ENCODE peak calls at places on chromosomes 13 and 19, in five cellular contexts. B is NT2/D1, R is H1, D is HepG2, X is GM12878. L is an unnamed sample.

GRCh38 chr19:46192990-46193650 is 36.4 kb upstream of the IGFL1 start:
- DNase-seq in B (no peak), R (no peak), D (peak; percentile 87), X (no peak), L (peak; percentile 39)

GRCh38 chr13:31322025-31322424 is 122.2 kb downstream of the B3GLCT start:
- DNase-seq in B (no peak), R (no peak), D (no peak), X (no peak), L (no peak)

GRCh38 chr19:48170817-48171347 is 402 bp downstream of the ZSWIM9 start:
- DNase-seq in B (no peak), R (no peak), D (no peak), X (no peak), L (no peak)

GRCh38 chr13:51804295-51805172 is 571 bp upstream of the DHRS12 start:
- DNase-seq in B (no peak), R (no peak), D (no peak), X (no peak), L (no peak)

GRCh38 chr19:4597975-4598671 is 38.6 kb upstream of the SEMA6B start:
- DNase-seq in B (peak; percentile 56), R (peak; percentile 91), D (no peak), X (no peak), L (peak; percentile 88)

GRCh38 chr13:83666126-83666525 is 216.1 kb downstream of the SLITRK1 start:
- DNase-seq in B (no peak), R (no peak), D (no peak), X (no peak), L (no peak)

GRCh38 chr13:44211286-44211685 is 162.3 kb upstream of the SERP2 start:
- DNase-seq in B (no peak), R (no peak), D (no peak), X (no peak), L (no peak)

GRCh38 chr13:93235258-93236015 is 8.8 kb downstream of the GPC6 start:
- DNase-seq in B (no peak), R (no peak), D (no peak), X (no peak), L (no peak)

GRCh38 chr19:38267780-38268430 is 3.5 kb downstream of the SPINT2 start:
- DNase-seq in B (no peak), R (no peak), D (no peak), X (no peak), L (no peak)

GRCh38 chr13:31920301-31920818 is 111.2 kb upstream of the FRY start:
- DNase-seq in B (no peak), R (no peak), D (no peak), X (no peak), L (no peak)

GRCh38 chr13:109788372-109789195 is 2.2 kb upstream of the IRS2 start:
- DNase-seq in B (no peak), R (no peak), D (no peak), X (no peak), L (no peak)

GRCh38 chr13:41645313-41645712 is 188.0 kb downstream of the RGCC start:
- DNase-seq in B (no peak), R (no peak), D (peak; percentile 88), X (no peak), L (no peak)

GRCh38 chr19:4062576-4063368 is 3.9 kb downstream of the ZBTB7A start:
- DNase-seq in B (no peak), R (no peak), D (no peak), X (no peak), L (no peak)

DNA sequence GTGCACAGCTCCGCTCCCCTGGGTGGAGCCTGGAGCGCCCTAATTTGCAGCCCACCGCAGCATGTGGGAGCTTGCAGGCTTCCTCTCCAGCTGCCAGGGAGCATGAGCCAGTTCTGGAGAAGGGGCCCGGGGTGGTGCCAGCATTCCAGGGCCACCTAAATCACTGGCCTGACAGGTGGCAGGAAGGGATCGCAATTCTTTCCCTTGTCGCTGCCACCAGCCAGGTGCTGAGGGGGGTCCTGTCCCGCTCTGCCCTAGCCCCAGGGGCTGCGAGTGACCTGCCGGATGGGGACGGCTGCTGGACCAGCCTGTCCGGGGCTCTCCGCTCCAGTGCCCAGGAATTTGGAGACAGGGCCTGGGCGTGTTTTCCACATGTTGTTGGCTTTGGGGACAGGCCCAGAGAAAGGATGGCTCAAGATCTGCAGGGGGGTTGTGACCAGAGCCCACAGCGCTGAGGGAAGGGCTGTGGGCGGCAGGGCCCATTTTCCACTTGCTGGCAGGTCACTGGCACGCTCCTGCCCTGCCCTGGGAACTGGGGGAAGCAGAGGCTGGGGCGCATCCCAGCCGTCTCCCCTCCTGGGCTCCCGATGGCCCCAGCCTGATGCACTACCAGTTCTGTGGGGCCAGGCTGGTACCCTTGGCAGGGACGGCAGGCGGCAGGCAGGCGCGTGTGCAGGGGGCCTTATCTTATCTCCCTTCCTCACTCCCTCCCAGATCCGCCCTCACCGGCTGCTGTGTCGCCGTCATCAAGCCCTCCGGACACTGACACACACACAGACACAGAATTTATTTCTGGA is 9.5 kb downstream of the NDUFA11 start:
- DNase-seq in B (no peak), R (no peak), D (no peak), X (no peak), L (no peak)
- TF ChIP-seq SUZ12 in B (no peak), R (no peak), D (no peak), X (no peak), L (no peak)

GRCh38 chr19:6414793-6415591 is 9.6 kb downstream of the KHSRP start:
- DNase-seq in B (no peak), R (no peak), D (no peak), X (no peak), L (no peak)

GRCh38 chr19:6414033-6414643 is 10.5 kb downstream of the KHSRP start:
- DNase-seq in B (no peak), R (peak; percentile 63), D (no peak), X (no peak), L (no peak)

GRCh38 chr19:6417713-6418561 is 6.7 kb downstream of the KHSRP start:
- DNase-seq in B (no peak), R (peak; percentile 65), D (no peak), X (no peak), L (no peak)

GRCh38 chr19:6416658-6417405 is 7.8 kb downstream of the KHSRP start:
- DNase-seq in B (no peak), R (no peak), D (no peak), X (no peak), L (no peak)

GRCh38 chr19:6415592-6416190 is 8.9 kb downstream of the KHSRP start:
- DNase-seq in B (no peak), R (no peak), D (no peak), X (no peak), L (no peak)
- TF ChIP-seq SUZ12 in B (no peak), R (no peak), D (no peak), X (no peak), L (no peak)

DNA sequence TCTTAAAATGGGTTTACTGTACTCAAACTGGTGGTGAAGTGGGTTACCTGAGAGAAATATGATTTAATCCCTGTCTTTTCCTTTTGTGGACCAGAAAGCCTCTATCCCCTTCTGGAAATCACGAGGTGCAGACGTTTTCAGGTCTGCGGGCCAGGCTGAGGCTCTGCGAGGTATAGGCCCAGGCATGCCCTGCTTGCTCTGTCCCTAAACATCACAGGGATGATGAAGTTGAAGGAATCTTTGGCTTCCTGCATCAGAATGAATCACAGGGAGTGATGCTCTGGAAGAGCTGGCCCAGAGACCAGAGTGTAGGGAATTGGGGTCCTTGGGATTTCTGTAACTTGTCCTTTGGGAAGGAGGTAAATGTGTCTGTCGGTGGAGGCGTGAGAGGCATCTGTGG is 18.4 kb upstream of the CHST8 start:
- DNase-seq in B (no peak), R (no peak), D (no peak), X (no peak), L (no peak)
- TF ChIP-seq SUZ12 in B (no peak), R (no peak), D (no peak), X (no peak), L (no peak)

DNA sequence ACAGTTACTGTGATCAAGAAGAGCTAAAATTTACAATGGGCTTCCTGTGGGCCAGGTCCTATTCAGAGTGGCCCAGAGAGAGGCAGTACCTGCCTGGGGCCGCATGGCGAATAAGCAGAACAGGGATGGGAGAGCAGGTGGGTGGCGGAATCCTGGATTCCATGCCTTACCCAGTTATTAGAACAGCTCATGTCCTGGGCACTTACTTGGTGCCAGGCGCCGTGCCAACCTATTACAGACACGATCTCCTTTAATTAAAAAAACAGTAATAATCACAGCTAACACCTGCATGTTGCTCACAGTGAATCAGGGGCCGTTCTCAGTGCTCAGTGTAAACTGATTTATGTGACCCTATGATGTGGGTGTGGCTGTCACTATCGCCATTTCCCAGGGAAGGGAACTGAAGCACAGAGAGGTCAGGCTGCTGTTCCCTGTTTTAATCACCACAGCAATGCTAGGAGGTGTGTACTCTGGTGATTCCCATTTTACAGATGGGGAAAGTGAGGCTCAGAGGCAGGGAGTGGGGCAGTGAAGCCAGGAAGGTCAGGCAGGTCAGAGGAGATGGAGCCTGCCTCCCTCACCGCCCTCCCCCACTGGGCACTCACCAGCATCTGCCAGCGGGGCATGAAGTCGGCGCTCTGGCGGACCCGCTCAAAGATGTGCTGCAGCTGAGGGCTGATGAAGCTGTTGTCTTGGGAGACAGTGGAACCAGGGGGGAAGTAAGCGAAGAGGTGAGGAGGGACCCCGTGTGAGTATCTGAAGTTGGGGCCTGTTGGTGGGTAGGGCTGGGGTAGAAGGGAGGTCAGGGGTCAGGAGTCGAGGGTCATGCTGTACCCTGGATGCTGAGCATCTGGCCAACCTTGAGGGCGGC is 12.0 kb downstream of the COQ8B start:
- DNase-seq in B (no peak), R (no peak), D (no peak), X (no peak), L (no peak)
- TF ChIP-seq SUZ12 in B (no peak), R (no peak), D (no peak), X (no peak), L (no peak)

DNA sequence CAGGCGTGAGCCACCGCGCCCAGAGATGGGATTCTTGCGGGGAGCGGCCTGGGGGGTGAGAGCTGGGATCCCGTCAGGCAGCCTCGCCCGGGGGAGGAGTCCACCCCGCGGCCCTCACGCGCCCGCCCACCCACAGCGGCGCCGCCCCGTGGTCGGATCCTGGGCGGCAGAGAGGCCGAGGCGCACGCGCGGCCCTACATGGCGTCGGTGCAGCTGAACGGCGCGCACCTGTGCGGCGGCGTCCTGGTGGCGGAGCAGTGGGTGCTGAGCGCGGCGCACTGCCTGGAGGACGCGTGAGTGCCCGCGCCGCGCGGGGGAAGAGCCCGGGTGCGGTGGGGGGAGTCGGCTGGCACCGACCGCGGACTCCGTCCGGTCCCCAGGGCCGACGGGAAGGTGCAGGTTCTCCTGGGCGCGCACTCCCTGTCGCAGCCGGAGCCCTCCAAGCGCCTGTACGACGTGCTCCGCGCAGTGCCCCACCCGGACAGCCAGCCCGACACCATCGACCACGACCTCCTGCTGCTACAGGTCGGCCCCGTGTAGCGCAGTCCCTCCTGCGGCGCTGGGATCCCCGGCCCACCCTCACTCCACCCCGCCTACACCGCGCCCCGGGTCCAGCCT is 1.1 kb downstream of the CFD start:
- DNase-seq in B (no peak), R (no peak), D (peak; percentile 53), X (no peak), L (peak; percentile 72)
- TF ChIP-seq SUZ12 in B (no peak), R (peak; percentile 36), D (no peak), X (no peak), L (no peak)

GRCh38 chr19:33978286-33978685 is 181.6 kb downstream of the KCTD15 start:
- DNase-seq in B (no peak), R (no peak), D (no peak), X (no peak), L (no peak)

GRCh38 chr19:33988601-33989000 is 183.7 kb upstream of the LSM14A start:
- DNase-seq in B (no peak), R (no peak), D (no peak), X (no peak), L (no peak)

DNA sequence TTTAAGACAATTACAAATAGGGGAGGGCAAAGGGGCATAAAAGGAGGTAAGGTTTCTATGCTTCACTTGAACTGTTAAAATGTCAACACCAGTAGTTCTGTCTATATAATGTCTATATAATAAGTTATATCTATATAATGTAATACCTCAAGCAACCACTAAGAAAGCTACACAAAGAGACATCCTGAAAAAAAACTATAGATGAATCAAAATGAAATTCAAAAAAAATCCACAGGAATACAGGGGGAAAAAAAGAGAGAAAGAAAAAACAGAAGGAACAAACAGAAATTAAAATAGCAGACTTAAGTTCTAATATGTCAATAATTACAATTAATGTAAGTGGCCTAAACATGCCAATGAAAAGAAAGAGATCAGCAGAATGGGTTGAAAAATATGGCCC is 186.0 kb downstream of the KCTD15 start:
- DNase-seq in B (no peak), R (no peak), D (no peak), X (no peak), L (no peak)
- TF ChIP-seq SUZ12 in B (no peak), R (no peak), D (no peak), X (no peak), L (no peak)

L was measured in HEK293T.